ENCODE peak calls at places on chromosomes 3 and 15, in five cellular contexts. D, C, R, Q and S are unnamed samples.

GRCh38 chr3:111701292-111701906 is 106.3 kb upstream of the ZBED2 start:
- DNase-seq in D (no peak), C (no peak), R (no peak), Q (no peak), S (no peak)

GRCh38 chr3:23161308-23161707 is 41.8 kb upstream of the UBE2E2 start:
- DNase-seq in D (no peak), C (no peak), R (peak), Q (no peak), S (no peak)

GRCh38 chr3:131239250-131239649 is 142.3 kb upstream of the NUDT16 start:
- DNase-seq in D (no peak), C (no peak), R (no peak), Q (no peak), S (no peak)

GRCh38 chr3:20935791-20936190 is 749.8 kb upstream of the SGO1 start:
- DNase-seq in D (no peak), C (no peak), R (no peak), Q (no peak), S (no peak)

GRCh38 chr3:184813357-184813756 is 1.4 kb downstream of the VPS8 start:
- DNase-seq in D (no peak), C (no peak), R (no peak), Q (no peak), S (no peak)

GRCh38 chr3:98188553-98188952 is 22.1 kb downstream of the OR5H15 start:
- DNase-seq in D (no peak), C (no peak), R (peak), Q (no peak), S (no peak)

GRCh38 chr3:48899298-48899697 is 616 bp upstream of the SLC25A20 start:
- DNase-seq in D (no peak), C (no peak), R (no peak), Q (no peak), S (no peak)

GRCh38 chr3:118974356-118975097 is 60.1 kb downstream of the IGSF11 start:
- DNase-seq in D (no peak), C (no peak), R (no peak), Q (no peak), S (no peak)

GRCh38 chr3:194364652-194365434 is 4.7 kb downstream of the LRRC15 start:
- DNase-seq in D (no peak), C (peak), R (no peak), Q (no peak), S (peak)

GRCh38 chr15:88623061-88623460 is 1.9 kb downstream of the AEN start:
- DNase-seq in D (no peak), C (peak), R (peak), Q (no peak), S (no peak)

GRCh38 chr3:42712344-42712648 is 9.7 kb upstream of the HHATL start:
- DNase-seq in D (no peak), C (no peak), R (no peak), Q (no peak), S (no peak)

GRCh38 chr15:45906230-45906629 is 271.4 kb downstream of the SQOR start:
- DNase-seq in D (no peak), C (no peak), R (no peak), Q (no peak), S (no peak)

GRCh38 chr3:109154989-109155388 is 18.5 kb downstream of the C3orf85 start:
- DNase-seq in D (no peak), C (no peak), R (no peak), Q (no peak), S (no peak)

GRCh38 chr15:68040144-68040543 is 14.0 kb upstream of the PIAS1 start:
- DNase-seq in D (no peak), C (no peak), R (no peak), Q (no peak), S (no peak)

GRCh38 chr3:50525987-50526386 is 22.6 kb upstream of the CACNA2D2 start:
- DNase-seq in D (no peak), C (peak), R (peak), Q (no peak), S (peak)

GRCh38 chr3:159239054-159239453 is 437.2 kb downstream of the MFSD1 start:
- DNase-seq in D (no peak), C (no peak), R (no peak), Q (no peak), S (no peak)

GRCh38 chr3:105173972-105174371 is 192.7 kb upstream of the ALCAM start:
- DNase-seq in D (no peak), C (no peak), R (no peak), Q (no peak), S (no peak)

GRCh38 chr3:109952924-109953323 is 615.6 kb upstream of the DPPA4 start:
- DNase-seq in D (no peak), C (no peak), R (no peak), Q (no peak), S (peak)

GRCh38 chr3:48709051-48709461 is 8.0 kb downstream of the IP6K2 start:
- DNase-seq in D (no peak), C (no peak), R (peak), Q (peak), S (no peak)

GRCh38 chr3:10354373-10355015 is 33.6 kb upstream of the SEC13 start:
- DNase-seq in D (no peak), C (no peak), R (no peak), Q (no peak), S (no peak)

GRCh38 chr15:62241135-62241770 is 76.2 kb upstream of the C2CD4B start:
- DNase-seq in D (peak), C (no peak), R (peak), Q (no peak), S (no peak)

GRCh38 chr15:37907136-37907535 is 27.3 kb upstream of the TMCO5A start:
- DNase-seq in D (no peak), C (no peak), R (peak), Q (no peak), S (no peak)

GRCh38 chr15:31497838-31498237 is 171.2 kb downstream of the KLF13 start:
- DNase-seq in D (no peak), C (no peak), R (no peak), Q (no peak), S (no peak)

GRCh38 chr3:76566904-76567303 is 473.0 kb upstream of the ROBO2 start:
- DNase-seq in D (no peak), C (no peak), R (no peak), Q (no peak), S (no peak)

GRCh38 chr3:138912237-138912636 is 34.7 kb downstream of the FOXL2 start:
- DNase-seq in D (no peak), C (no peak), R (no peak), Q (no peak), S (no peak)

GRCh38 chr3:3714572-3714971 is 84.7 kb upstream of the LRRN1 start:
- DNase-seq in D (no peak), C (no peak), R (no peak), Q (no peak), S (no peak)

GRCh38 chr15:35566991-35567390 is 21.0 kb upstream of the DPH6 start:
- DNase-seq in D (no peak), C (no peak), R (no peak), Q (no peak), S (no peak)

GRCh38 chr3:128470134-128470915 is 3.6 kb upstream of the DNAJB8 start:
- DNase-seq in D (no peak), C (no peak), R (no peak), Q (no peak), S (no peak)

GRCh38 chr3:194121881-194122280 is 14.1 kb upstream of the HES1 start:
- DNase-seq in D (no peak), C (no peak), R (peak), Q (no peak), S (no peak)

GRCh38 chr15:42984534-42985034 is 64.0 kb upstream of the TTBK2 start:
- DNase-seq in D (no peak), C (no peak), R (peak), Q (no peak), S (no peak)

GRCh38 chr3:133573054-133573628 is 345 bp upstream of the CDV3 start:
- DNase-seq in D (peak), C (peak), R (peak), Q (peak), S (peak)

GRCh38 chr3:11556851-11557644 is 86.7 kb downstream of the VGLL4 start:
- DNase-seq in D (no peak), C (no peak), R (no peak), Q (no peak), S (no peak)

GRCh38 chr15:83114305-83114704 is 6.9 kb downstream of the TM6SF1 start:
- DNase-seq in D (no peak), C (no peak), R (no peak), Q (no peak), S (no peak)

GRCh38 chr15:84734794-84735479 is 13.5 kb upstream of the ZNF592 start:
- DNase-seq in D (peak), C (no peak), R (peak), Q (peak), S (no peak)

GRCh38 chr3:150247456-150247855 is 160.6 kb upstream of the TSC22D2 start:
- DNase-seq in D (no peak), C (no peak), R (no peak), Q (no peak), S (no peak)

GRCh38 chr15:61839541-61839940 is 220.7 kb downstream of the VPS13C start:
- DNase-seq in D (no peak), C (no peak), R (no peak), Q (no peak), S (no peak)

GRCh38 chr3:124352143-124352528 is 360.2 kb upstream of the ROPN1 start:
- DNase-seq in D (no peak), C (no peak), R (no peak), Q (no peak), S (no peak)
- TF ChIP-seq CTCF in D (no peak), C (no peak), R (no peak), Q (no peak), S (no peak)

GRCh38 chr15:41886741-41887140 is 7.1 kb downstream of the SPTBN5 start:
- DNase-seq in D (no peak), C (no peak), R (no peak), Q (no peak), S (peak)
- H3K4me3 ChIP-seq in D (no peak), C (no peak), R (no peak), Q (no peak), S (no peak)

GRCh38 chr3:103992469-103992868 is 1374.2 kb upstream of the ALCAM start:
- DNase-seq in D (no peak), C (no peak), R (no peak), Q (no peak), S (no peak)

GRCh38 chr3:103991461-103992115 is 1375.1 kb upstream of the ALCAM start:
- DNase-seq in D (no peak), C (no peak), R (peak), Q (no peak), S (peak)
- TF ChIP-seq CTCF in D (no peak), C (no peak), R (peak), Q (no peak), S (peak)

GRCh38 chr15:40942865-40943264 is 10.4 kb upstream of the CHAC1 start:
- DNase-seq in D (no peak), C (no peak), R (no peak), Q (no peak), S (no peak)

GRCh38 chr15:40942337-40942854 is 10.9 kb upstream of the CHAC1 start:
- DNase-seq in D (no peak), C (no peak), R (no peak), Q (no peak), S (no peak)

GRCh38 chr15:40939909-40940801 is 11.0 kb downstream of the DLL4 start:
- DNase-seq in D (no peak), C (no peak), R (no peak), Q (no peak), S (no peak)

GRCh38 chr15:40941528-40942336 is 11.5 kb upstream of the CHAC1 start:
- DNase-seq in D (peak), C (no peak), R (peak), Q (peak), S (no peak)

DNA sequence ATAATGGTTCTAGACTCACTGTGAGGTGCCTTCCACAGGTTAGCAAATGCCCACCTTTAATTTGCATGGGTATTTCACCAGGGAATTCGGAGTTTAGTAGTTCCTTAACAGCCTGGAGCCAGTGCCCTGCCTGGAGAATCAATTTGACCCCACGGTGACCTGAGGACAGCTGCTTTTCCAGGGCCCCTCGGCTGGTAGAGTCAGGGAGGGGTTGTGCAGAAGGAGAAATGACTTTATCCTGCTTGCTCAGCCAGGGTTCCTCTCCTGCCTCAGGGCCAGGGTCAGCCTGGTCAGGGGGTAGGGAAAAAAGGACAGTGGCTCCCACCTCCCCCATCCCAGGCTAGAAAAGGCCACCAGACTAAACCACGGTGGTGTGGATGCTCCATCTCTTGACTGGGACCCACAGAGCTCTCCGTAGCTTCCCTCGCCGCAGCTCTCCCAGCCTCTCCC is 12.0 kb downstream of the DLL4 start:
- DNase-seq in D (no peak), C (no peak), R (no peak), Q (no peak), S (no peak)
- H3K4me3 ChIP-seq in D (no peak), C (peak), R (peak), Q (peak), S (peak)

DNA sequence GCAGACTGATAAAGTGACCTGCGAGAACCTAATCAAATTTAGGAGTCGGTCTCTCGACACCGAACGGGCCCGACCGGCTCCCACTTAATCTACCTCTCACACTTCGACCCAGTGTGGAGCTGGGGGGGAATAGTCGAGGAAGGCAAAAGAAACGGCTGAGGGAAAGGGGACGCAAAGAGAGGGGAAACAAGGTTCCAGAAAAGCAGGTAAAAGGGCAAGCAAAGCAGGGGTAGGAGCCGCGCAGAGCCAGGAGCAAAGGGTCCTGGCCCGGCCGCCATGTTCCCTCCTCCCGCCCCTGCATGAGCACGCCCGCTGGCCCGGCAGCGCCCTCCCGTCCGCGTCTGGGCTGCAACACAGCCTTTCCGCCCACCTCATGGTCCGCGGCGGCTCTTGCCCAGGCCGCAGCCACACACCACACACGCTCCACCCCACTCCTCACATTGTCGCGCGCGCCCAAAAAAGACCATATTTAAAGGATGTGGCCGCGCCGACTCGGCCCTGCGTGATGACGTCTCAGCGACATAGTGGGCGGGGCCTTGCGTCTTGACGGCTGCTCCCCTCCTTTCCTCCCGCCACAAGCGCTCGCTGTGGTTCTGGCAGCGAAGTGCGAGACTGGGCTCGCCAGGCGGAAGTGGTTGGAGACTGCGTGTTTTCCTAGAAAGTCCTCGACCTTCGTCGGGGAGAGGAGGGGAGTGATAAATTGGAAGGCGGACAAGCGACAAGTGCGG is at the start of gene ICE2:
- DNase-seq in D (peak), C (peak), R (peak), Q (peak), S (peak)
- TF ChIP-seq CTCF in D (peak), C (no peak), R (no peak), Q (peak), S (no peak)

DNA sequence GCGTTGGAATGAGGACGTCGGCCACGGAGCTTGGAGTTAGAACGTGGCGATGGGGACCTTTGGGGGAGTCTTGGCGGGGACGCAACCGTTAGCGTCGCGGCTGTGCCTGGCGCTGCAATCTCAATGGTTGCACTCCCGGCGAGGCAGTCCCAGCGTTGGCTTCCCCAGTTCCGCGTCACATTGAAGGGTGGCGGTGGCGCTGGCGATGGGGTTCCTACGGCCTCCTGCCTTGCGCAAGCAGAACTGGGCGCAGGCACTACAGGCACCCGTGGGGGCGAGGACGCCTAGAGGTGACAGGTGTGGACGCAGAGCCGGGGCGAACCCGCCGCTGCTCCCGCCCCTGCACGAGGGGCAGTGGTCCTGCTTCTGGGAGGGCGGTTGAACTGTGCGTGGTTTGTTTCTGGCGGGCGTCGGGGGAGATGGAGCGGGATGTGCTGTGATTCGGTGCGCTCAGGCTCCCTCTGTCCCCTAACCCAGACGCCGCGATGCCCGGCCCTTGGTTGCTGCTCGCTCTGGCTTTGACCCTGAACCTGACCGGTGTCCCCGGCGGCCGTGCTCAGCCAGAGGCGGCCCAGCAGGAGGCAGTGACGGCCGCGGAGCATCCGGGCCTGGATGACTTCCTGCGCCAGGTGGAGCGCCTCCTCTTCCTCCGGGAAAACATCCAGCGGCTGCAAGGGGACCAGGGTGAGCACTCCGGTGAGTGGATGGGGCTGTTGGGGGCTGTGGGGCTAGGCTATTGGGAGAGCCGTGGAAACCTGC is 991 bp downstream of the TRH start:
- DNase-seq in D (no peak), C (no peak), R (no peak), Q (no peak), S (no peak)
- H3K4me3 ChIP-seq in D (no peak), C (no peak), R (no peak), Q (peak), S (no peak)

GRCh38 chr3:197752107-197752506 is 2.4 kb downstream of the FYTTD1 start:
- DNase-seq in D (no peak), C (no peak), R (no peak), Q (no peak), S (no peak)

GRCh38 chr3:197756704-197757103 is 7.0 kb downstream of the FYTTD1 start:
- DNase-seq in D (no peak), C (no peak), R (no peak), Q (no peak), S (no peak)

GRCh38 chr3:197750863-197751737 is 1.4 kb downstream of the FYTTD1 start:
- DNase-seq in D (peak), C (no peak), R (peak), Q (peak), S (no peak)

GRCh38 chr3:197750396-197750831 is 731 bp downstream of the FYTTD1 start:
- DNase-seq in D (peak), C (no peak), R (peak), Q (peak), S (no peak)

GRCh38 chr3:197753263-197753662 is 3.6 kb downstream of the FYTTD1 start:
- DNase-seq in D (no peak), C (no peak), R (peak), Q (no peak), S (no peak)
- TF ChIP-seq CTCF in D (no peak), C (no peak), R (no peak), Q (no peak), S (no peak)

GRCh38 chr15:66617137-66618090 is 51.6 kb upstream of the LCTL start:
- DNase-seq in D (peak), C (no peak), R (peak), Q (peak), S (peak)
- H3K4me3 ChIP-seq in D (no peak), C (no peak), R (no peak), Q (no peak), S (no peak)

DNA sequence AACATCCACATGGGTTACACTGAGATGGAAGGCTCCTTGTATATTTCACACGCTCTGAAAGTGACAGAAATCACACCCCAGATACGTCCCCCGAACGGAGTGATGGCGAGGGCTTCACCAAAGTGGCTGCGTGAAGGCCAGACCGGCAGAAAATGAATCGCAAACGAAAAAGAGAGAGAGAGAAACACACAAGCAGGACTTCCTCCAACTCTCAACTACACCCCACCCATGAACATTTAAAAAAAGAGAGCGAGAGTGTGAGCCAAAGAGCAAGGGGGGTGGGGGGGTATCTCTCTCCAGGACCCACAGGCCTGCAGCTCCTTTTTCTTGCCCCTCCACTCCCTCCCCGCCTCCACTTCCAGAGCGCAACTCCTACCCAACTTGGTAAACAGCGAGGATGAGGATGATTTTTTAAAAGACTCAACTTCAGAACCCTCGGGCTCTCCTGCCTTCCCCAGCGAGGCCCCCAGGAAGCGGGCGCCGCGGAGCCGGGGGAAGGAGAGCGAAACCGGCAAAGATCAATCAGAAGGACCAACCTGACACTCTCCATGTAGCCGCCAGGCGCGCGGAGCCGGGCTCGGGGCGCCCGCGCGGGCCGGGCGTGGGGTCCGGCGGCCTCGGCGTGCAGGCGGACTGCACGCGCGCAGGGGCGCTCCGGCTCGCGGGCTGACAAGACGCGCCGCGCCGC is 519.1 kb downstream of the FOXP1 start:
- DNase-seq in D (peak), C (no peak), R (peak), Q (peak), S (no peak)
- TF ChIP-seq CTCF in D (peak), C (no peak), R (no peak), Q (no peak), S (no peak)